ENCODE peak calls at places on chromosomes 16 and 17, in four cellular contexts. R is A673, I is neural progenitor cell, Q is ovary. O is an unnamed sample.
A peak's percentile ranks its signal among the peaks of the same experiment; 100 is the strongest.

GRCh38 chr17:33435716-33436301 is 142.7 kb upstream of the ASIC2 start:
- DNase-seq in R (no peak), I (no peak), Q (no peak), O (no peak)

GRCh38 chr17:39979865-39980401 is 674 bp upstream of the PSMD3 start:
- DNase-seq in R (peak; percentile 51), I (peak; percentile 67), Q (no peak), O (no peak)

GRCh38 chr16:10569629-10570028 is 10.8 kb downstream of the EMP2 start:
- DNase-seq in R (no peak), I (no peak), Q (no peak), O (no peak)

GRCh38 chr17:78383725-78384471 is 5.4 kb downstream of the PGS1 start:
- DNase-seq in R (no peak), I (no peak), Q (peak; percentile 67), O (peak; percentile 84)

GRCh38 chr17:33494156-33494555 is 201.1 kb upstream of the ASIC2 start:
- DNase-seq in R (no peak), I (no peak), Q (no peak), O (no peak)

GRCh38 chr16:58419241-58420012 is 27.2 kb downstream of the GINS3 start:
- DNase-seq in R (no peak), I (peak; percentile 84), Q (no peak), O (no peak)

GRCh38 chr17:80110927-80111701 is 9.7 kb downstream of the GAA start:
- DNase-seq in R (no peak), I (no peak), Q (no peak), O (no peak)

GRCh38 chr17:65131946-65132345 is 5.2 kb upstream of the RGS9 start:
- DNase-seq in R (no peak), I (no peak), Q (no peak), O (no peak)

GRCh38 chr16:375212-375611 is 4.9 kb upstream of the MRPL28 start:
- DNase-seq in R (no peak), I (no peak), Q (no peak), O (no peak)

GRCh38 chr17:2853111-2853721 is 57.0 kb downstream of the RAP1GAP2 start:
- DNase-seq in R (no peak), I (peak; percentile 72), Q (peak; percentile 45), O (no peak)

GRCh38 chr17:66865151-66865550 is 30.2 kb downstream of the CACNG5 start:
- DNase-seq in R (no peak), I (no peak), Q (no peak), O (no peak)

GRCh38 chr17:72296456-72296855 is 175.6 kb downstream of the SOX9 start:
- DNase-seq in R (no peak), I (no peak), Q (no peak), O (no peak)

GRCh38 chr16:85151603-85152413 is 39.5 kb upstream of the CIBAR2 start:
- DNase-seq in R (peak; percentile 42), I (no peak), Q (peak; percentile 86), O (peak; percentile 86)

GRCh38 chr17:7836596-7837374 is 2.8 kb downstream of the KDM6B start:
- DNase-seq in R (peak; percentile 97), I (peak; percentile 98), Q (peak; percentile 98), O (peak; percentile 70)

GRCh38 chr16:51524070-51524469 is 373.0 kb upstream of the SALL1 start:
- DNase-seq in R (no peak), I (no peak), Q (no peak), O (no peak)

GRCh38 chr16:66335704-66336329 is 30.7 kb upstream of the CDH5 start:
- DNase-seq in R (peak; percentile 89), I (no peak), Q (peak; percentile 67), O (no peak)

GRCh38 chr16:16048904-16049582 is 99.6 kb downstream of the ABCC1 start:
- DNase-seq in R (peak; percentile 12), I (no peak), Q (no peak), O (peak; percentile 49)

GRCh38 chr16:75248536-75249380 is 2.7 kb downstream of the BCAR1 start:
- DNase-seq in R (no peak), I (no peak), Q (peak; percentile 45), O (no peak)

GRCh38 chr17:31391496-31391949 is at the start of gene RAB11FIP4:
- DNase-seq in R (peak; percentile 24), I (peak; percentile 81), Q (no peak), O (no peak)

DNA sequence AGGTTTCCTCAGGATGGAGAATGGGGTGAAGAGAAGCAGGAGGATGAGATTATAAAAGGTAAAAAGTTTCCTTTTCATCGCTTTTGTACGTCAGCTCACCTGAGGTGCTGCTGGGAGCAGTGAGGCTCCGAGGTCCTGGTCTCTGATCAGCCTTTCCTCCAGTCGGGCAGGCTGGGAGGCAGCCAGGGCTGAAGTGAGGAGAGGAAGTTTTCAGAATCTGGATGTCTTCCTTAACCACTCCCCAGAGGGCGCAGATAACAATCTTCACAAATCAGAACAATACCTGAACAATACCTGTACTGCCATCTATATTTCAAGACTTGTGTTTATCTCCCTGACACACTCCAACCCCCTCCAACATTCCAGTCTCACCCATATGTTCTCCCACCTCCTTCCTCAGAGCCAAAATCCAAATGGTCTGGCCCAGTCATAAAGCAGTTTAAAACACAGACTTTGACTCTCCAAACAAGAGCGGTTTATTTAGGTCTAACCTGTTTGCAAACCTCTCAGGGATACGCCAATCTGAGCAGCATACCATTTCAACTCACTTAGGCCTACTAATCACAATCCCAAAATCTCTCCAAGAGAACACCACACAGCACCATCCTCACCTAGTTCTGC is 6.8 kb downstream of the ZNF18 start:
- DNase-seq in R (no peak), I (no peak), Q (no peak), O (no peak)
- H3K27ac ChIP-seq in R (no peak overlapping the region), I (no peak overlapping the region), Q (no peak overlapping the region), O (no peak overlapping the region)

DNA sequence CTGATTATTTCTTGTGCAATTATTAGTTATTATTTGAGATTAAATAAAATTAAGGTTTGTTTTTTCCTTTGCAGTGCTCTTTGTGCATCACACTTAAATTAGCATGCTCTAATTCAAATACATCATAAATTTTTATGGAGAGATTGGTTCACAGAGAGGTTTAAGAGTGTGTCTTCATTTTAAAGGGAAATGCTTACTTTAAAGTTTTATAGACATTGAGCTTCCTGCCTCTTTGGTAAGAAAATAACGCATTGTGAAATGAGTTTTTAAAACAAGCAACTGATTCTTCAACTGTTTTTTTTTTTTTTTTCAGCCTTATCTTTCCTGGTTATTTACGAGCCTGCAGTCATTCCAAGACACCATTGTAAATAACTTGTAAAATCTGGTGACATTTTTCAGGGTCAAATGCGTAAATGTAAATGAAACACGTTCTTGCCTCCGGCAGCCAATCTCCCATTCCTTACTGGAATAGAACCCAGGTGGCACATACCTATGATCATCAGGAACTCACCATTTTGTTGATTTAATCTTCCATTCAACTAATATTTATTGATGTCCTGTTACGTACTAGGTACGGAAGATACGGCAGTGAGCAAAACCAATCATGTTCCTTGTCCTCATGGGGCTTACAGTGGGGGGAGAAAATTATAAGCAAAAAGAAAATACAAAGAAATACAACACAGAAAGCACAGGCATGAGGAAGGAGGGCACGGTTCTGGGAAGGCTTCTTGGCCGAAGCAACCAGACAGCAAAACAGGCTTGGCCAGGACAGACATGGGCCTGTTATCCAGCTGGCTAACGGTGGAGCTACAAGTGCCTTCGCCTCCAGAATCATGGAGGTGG is 33.2 kb upstream of the CDYL2 start:
- DNase-seq in R (no peak), I (no peak), Q (no peak), O (no peak)
- H3K4me3 ChIP-seq in R (no peak overlapping the region), I (no peak overlapping the region), Q (no peak overlapping the region), O (no peak overlapping the region)

GRCh38 chr16:19137201-19137601 is 23.4 kb downstream of the ITPRIPL2 start:
- DNase-seq in R (no peak), I (no peak), Q (no peak), O (no peak)

GRCh38 chr16:19137621-19138128 is 23.9 kb downstream of the ITPRIPL2 start:
- DNase-seq in R (no peak), I (no peak), Q (no peak), O (no peak)

GRCh38 chr16:19139436-19140091 is 25.8 kb downstream of the ITPRIPL2 start:
- DNase-seq in R (no peak), I (no peak), Q (no peak), O (no peak)

GRCh38 chr16:19140392-19140791 is 26.6 kb downstream of the ITPRIPL2 start:
- DNase-seq in R (peak; percentile 80), I (no peak), Q (no peak), O (no peak)

GRCh38 chr16:19138601-19139000 is 24.8 kb downstream of the ITPRIPL2 start:
- DNase-seq in R (peak; percentile 67), I (no peak), Q (no peak), O (peak; percentile 77)
- H3K27ac ChIP-seq in R (peak overlapping the region; percentile 61), I (no peak overlapping the region), Q (no peak overlapping the region), O (no peak overlapping the region)

GRCh38 chr16:7849891-7850290 is 517.2 kb downstream of the RBFOX1 start:
- DNase-seq in R (no peak), I (no peak), Q (no peak), O (no peak)
- H3K4me3 ChIP-seq in R (no peak overlapping the region), I (no peak overlapping the region), Q (no peak overlapping the region), O (no peak overlapping the region)

DNA sequence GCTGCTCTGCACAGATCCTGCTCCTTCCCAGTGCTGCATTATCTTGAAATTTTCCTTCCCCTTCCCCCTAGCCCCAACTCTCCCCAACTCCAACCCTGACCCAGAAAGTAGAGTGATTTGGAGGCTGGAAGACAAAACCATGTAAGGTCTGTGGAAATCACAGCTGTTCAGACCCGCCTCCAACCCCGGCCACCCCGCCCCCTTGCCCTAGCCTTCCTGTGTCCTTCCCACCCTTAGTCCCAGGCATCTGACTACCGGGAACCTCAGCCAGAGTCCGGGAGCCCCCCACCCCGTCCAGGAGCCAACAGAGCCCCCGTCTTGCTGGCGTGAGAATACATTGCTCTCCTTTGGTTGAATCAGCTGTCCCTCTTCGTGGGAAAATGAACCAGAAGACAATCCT is at the start of gene AOC3:
- DNase-seq in R (no peak), I (no peak), Q (peak; percentile 61), O (no peak)
- H3K27ac ChIP-seq in R (no peak within 1 kb of the TSS), I (no peak within 1 kb of the TSS), Q (no peak within 1 kb of the TSS), O (peak within 1 kb of the TSS; percentile 72)

DNA sequence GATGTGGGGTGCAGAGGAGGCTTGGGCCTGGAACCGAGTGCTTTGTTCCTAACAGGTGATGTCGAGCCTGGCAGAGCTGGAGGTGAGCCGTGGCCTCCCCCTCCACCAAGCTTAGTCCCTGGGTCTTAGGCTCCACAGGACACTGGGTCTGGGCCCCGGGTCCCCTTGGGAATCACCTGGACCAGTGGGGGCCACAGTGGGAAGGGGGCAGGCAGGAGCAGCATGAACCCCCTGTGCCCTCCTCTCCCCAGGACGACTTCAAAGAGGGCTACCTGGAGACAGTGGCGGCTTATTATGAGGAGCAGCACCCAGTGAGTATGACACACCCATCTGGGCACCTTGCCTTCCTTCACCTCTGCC is 2.5 kb downstream of the IL32 start:
- DNase-seq in R (no peak), I (no peak), Q (no peak), O (no peak)
- H3K4me3 ChIP-seq in R (no peak overlapping the region), I (no peak overlapping the region), Q (no peak overlapping the region), O (no peak overlapping the region)

DNA sequence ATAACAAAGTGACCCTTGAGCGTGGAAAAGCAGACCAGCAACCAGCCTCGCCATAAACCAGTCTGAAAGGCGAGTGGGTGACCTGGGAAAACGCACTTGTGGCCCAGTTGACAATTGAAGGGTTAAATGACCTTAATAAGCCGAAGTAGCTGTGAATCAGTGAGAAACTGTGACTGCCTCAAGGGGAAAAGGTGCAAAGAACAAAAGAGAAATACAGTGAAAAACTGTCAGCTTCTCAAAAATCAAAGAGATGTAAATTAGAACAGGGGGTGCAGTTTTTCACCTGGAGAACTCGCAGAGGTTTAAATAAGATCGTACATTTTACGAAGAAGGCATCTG is 124.1 kb downstream of the CMIP start:
- DNase-seq in R (no peak), I (no peak), Q (no peak), O (no peak)
- H3K27ac ChIP-seq in R (no peak overlapping the region), I (no peak overlapping the region), Q (no peak overlapping the region), O (no peak overlapping the region)